ENCODE peak calls at places on chromosomes 3 and 15, in ten cellular contexts. E is GM23338, H is HCT116, B is spleen, G is transverse colon, N is K562, K is prostate gland, U is suprapubic skin, O is Panc1, T is sigmoid colon. V is an unnamed sample. For H3K4me1, the result is how much of the 10 kb centered on the place peaks cover.

GRCh38 chr15:100781061-100781960 is 98.3 kb upstream of the ALDH1A3 start:
- DNase-seq in E (no peak), H (no peak), B (no peak), G (no peak), N (no peak), K (peak), U (peak), O (no peak), T (peak), V (no peak)

GRCh38 chr3:112930771-112931170 is 44.1 kb downstream of the CD200R1 start:
- DNase-seq in E (no peak), H (no peak), B (no peak), G (no peak), N (no peak), K (no peak), U (no peak), O (no peak), T (no peak), V (no peak)

GRCh38 chr15:67091073-67091965 is 25.9 kb downstream of the SMAD3 start:
- DNase-seq in E (no peak), H (peak), B (peak), G (peak), N (peak), K (no peak), U (no peak), O (no peak), T (peak), V (peak)

GRCh38 chr3:17830786-17831185 is 88.4 kb upstream of the TBC1D5 start:
- DNase-seq in E (no peak), H (no peak), B (no peak), G (no peak), N (no peak), K (no peak), U (no peak), O (no peak), T (no peak), V (no peak)

GRCh38 chr3:98613616-98614015 is 20.2 kb upstream of the CPOX start:
- DNase-seq in E (no peak), H (no peak), B (no peak), G (no peak), N (no peak), K (no peak), U (no peak), O (no peak), T (no peak), V (no peak)

GRCh38 chr3:112464264-112464663 is 35.0 kb downstream of the BTLA start:
- DNase-seq in E (no peak), H (no peak), B (no peak), G (no peak), N (no peak), K (no peak), U (no peak), O (no peak), T (no peak), V (no peak)

GRCh38 chr3:41688595-41689380 is 273.1 kb downstream of the ULK4 start:
- DNase-seq in E (no peak), H (no peak), B (no peak), G (no peak), N (no peak), K (peak), U (no peak), O (no peak), T (no peak), V (no peak)

GRCh38 chr3:134638385-134639020 is 12.3 kb downstream of the KY start:
- DNase-seq in E (no peak), H (no peak), B (no peak), G (no peak), N (no peak), K (no peak), U (no peak), O (no peak), T (no peak), V (no peak)

GRCh38 chr3:193452338-193452737 is 73.8 kb upstream of the ATP13A5 start:
- DNase-seq in E (peak), H (no peak), B (no peak), G (no peak), N (no peak), K (no peak), U (no peak), O (no peak), T (no peak), V (no peak)
- TF ChIP-seq CTCF in E (peak), H (peak), B (no peak), G (no peak), N (peak), K (no peak), U (no peak), O (peak), T (no peak), V (no peak)

DNA sequence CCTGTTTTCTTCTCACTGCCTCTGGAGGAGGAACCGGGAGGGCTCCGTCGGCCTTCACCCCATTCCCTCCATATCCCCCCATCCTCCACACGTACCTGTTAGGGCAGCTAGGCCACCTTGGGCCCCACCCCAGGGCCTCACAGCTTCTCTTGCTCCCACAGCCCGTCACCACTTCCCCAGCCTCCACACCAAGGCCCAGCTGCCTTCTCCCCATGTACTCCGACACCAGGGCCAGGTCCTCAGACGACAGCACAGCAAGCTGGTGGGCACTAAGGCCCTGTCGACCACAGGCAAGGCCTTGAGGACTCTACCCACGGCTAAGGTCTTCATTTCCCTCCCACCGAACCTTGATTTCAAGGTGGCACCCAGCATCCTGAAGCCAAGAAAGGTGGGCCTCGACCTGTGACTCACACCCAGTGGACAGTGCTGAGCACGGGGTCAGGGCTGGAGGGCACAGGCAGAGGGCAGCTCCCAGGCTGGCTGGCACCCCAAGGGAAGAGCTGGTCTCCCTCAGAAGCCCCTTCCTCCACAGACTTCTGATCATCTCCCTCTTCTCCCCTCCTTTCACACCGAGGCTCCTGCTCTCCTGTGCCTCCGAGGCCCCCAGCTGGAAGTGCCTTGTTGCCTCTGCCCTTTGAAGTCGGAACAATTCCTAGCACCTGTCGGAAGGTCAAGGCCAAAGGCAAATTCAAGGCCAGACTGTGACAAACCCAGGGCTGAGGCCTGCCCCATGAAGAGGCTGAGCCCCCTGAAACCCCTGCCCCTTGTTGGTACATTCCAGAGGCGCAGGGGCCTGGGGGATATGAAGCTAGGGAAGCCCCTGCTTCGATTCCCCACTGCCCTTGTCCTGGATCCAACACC is 9.1 kb downstream of the RPUSD3 start:
- DNase-seq in E (no peak), H (no peak), B (no peak), G (no peak), N (no peak), K (no peak), U (no peak), O (no peak), T (no peak), V (no peak)
- TF ChIP-seq POLR2AphosphoS5 in E (no peak), H (no peak), B (no peak), G (no peak), N (no peak), K (no peak), U (no peak), O (no peak), T (no peak), V (no peak)

DNA sequence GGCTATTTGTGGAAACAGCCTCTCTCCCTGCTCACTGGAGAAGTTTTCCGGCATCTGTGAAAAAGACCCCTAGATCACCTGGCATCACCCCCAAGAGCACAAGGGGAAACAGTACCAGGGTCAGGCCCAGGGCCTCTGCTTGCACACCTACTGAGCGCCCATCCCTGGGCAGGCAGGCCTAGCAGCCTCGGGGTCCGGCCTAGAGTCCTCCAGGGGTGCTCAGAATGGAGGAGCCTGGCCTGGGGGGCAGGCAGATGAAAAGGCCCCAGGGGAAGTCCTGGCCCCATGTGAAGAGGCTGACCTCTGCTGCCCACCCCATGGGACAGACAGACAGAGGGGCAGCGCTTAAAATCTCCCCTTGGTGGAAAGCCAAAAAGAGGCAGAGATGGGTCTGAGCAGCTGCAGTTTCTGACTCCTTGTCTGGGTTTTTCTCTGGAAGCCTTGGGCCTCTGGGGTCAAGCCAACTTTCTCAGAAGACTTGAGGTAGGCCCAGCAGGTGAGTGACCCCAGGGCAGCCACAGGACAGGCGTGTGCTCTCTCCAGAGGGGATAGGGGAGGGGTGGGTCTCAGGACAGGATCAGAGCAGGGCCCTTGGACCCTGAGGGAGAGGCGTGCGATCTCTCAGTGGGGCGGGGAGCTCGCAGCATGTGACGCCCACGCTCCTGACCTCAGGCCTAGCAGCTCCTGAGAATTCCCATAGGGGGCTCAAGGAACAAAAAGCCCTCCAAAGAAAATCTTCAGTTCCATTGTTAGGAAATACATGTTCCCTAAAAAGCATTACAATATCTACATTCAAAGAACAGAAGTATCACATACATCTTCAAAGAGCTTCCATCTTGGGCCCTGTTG is 34.5 kb upstream of the DUSP7 start:
- DNase-seq in E (peak), H (no peak), B (peak), G (no peak), N (peak), K (no peak), U (no peak), O (no peak), T (peak), V (no peak)
- H3K4me1 ChIP-seq in E (under half), H (under half), B (under half), G (under half), N (under half), K (under half), U (under half), O (under half), T (under half), V (under half)

DNA sequence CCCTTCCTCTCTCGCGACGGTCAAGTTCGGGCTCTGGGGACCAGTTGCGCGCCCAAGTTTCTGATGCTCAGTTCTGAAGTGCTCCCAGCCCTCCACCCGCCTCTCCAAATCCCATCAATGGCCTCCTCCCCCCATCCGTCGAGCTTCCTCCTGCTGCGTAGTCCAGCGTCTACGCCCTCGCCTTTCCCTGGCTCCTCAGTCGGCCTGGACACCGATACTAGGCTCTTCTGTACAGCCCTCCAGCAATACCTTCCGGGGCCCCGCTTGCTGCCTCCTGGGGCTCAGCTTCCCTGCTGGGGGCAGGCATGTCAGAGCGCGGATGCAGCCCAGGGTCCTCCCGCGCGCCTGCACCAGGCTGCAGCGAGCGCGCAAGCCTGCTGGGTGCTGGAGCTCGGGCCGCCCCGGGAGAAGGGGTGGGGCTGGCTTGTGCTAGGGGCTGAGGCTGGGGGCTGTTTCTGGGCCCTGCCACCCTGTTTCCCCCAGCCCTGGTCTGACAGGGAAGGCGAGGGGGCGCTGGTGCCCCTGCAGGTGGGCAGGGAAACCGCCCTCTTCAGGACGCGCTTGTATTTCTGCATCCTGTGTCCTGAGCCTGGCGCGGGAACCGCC is 353.3 kb upstream of the SUCLG2 start:
- DNase-seq in E (peak), H (no peak), B (no peak), G (no peak), N (no peak), K (no peak), U (no peak), O (no peak), T (no peak), V (no peak)
- TF ChIP-seq CTCF in E (peak), H (no peak), B (no peak), G (no peak), N (no peak), K (no peak), U (no peak), O (no peak), T (no peak), V (no peak)

V was measured in upper lobe of left lung.